ENCODE peak calls at places on chromosomes 4 and X, in nine cellular contexts. One of them, this sample, is unnamed.

GRCh38 chr4:179196511-179196910 is 1754.3 kb upstream of the AGA start:
- DNase-seq in GM13976: no peak
- DNase-seq in heart left ventricle: no peak
- DNase-seq in neural crest cell: no peak
- DNase-seq in fibroblast of mammary gland: no peak
- DNase-seq in nephron progenitor cell: peak; percentile 6
- DNase-seq in CD8-positive, alpha-beta T cell: no peak
- DNase-seq in colonic mucosa: no peak
- DNase-seq in lung: no peak
- DNase-seq in this sample: no peak

GRCh38 chrX:153381684-153382532 is 19.2 kb downstream of the PNMA6E start:
- DNase-seq in lung: no peak
- DNase-seq in colonic mucosa: no peak
- DNase-seq in fibroblast of mammary gland: peak; percentile 91
- DNase-seq in GM13976: no peak
- DNase-seq in nephron progenitor cell: peak; percentile 36
- DNase-seq in neural crest cell: no peak
- DNase-seq in heart left ventricle: no peak
- DNase-seq in CD8-positive, alpha-beta T cell: no peak
- DNase-seq in this sample: no peak

GRCh38 chr4:9952415-9952950 is 68.8 kb downstream of the SLC2A9 start:
- DNase-seq in colonic mucosa: no peak
- DNase-seq in heart left ventricle: no peak
- DNase-seq in neural crest cell: no peak
- DNase-seq in CD8-positive, alpha-beta T cell: no peak
- DNase-seq in fibroblast of mammary gland: no peak
- DNase-seq in lung: peak; percentile 26
- DNase-seq in GM13976: no peak
- DNase-seq in nephron progenitor cell: no peak
- DNase-seq in this sample: no peak

GRCh38 chr4:37463033-37463432 is 218.5 kb downstream of the NWD2 start:
- DNase-seq in fibroblast of mammary gland: no peak
- DNase-seq in GM13976: no peak
- DNase-seq in colonic mucosa: peak; percentile 58
- DNase-seq in nephron progenitor cell: no peak
- DNase-seq in lung: no peak
- DNase-seq in CD8-positive, alpha-beta T cell: no peak
- DNase-seq in neural crest cell: no peak
- DNase-seq in heart left ventricle: no peak
- DNase-seq in this sample: no peak

GRCh38 chr4:16967722-16968121 is 69.3 kb upstream of the LDB2 start:
- DNase-seq in fibroblast of mammary gland: no peak
- DNase-seq in nephron progenitor cell: no peak
- DNase-seq in GM13976: no peak
- DNase-seq in colonic mucosa: peak; percentile 33
- DNase-seq in CD8-positive, alpha-beta T cell: no peak
- DNase-seq in lung: no peak
- DNase-seq in heart left ventricle: no peak
- DNase-seq in neural crest cell: no peak
- DNase-seq in this sample: no peak

GRCh38 chrX:127782904-127783303 is 269.3 kb downstream of the ACTRT1 start:
- DNase-seq in fibroblast of mammary gland: no peak
- DNase-seq in heart left ventricle: no peak
- DNase-seq in lung: no peak
- DNase-seq in GM13976: no peak
- DNase-seq in colonic mucosa: no peak
- DNase-seq in neural crest cell: no peak
- DNase-seq in nephron progenitor cell: no peak
- DNase-seq in CD8-positive, alpha-beta T cell: no peak
- DNase-seq in this sample: no peak

GRCh38 chr4:2412534-2412884 is 5.9 kb downstream of the ZFYVE28 start:
- DNase-seq in lung: no peak
- DNase-seq in nephron progenitor cell: no peak
- DNase-seq in CD8-positive, alpha-beta T cell: peak; percentile 75
- DNase-seq in GM13976: peak; percentile 61
- DNase-seq in heart left ventricle: peak; percentile 17
- DNase-seq in fibroblast of mammary gland: no peak
- DNase-seq in neural crest cell: no peak
- DNase-seq in colonic mucosa: peak; percentile 88
- DNase-seq in this sample: no peak

GRCh38 chr4:95548738-95549245 is at the start of gene UNC5C:
- DNase-seq in fibroblast of mammary gland: no peak
- DNase-seq in GM13976: peak; percentile 21
- DNase-seq in nephron progenitor cell: peak; percentile 73
- DNase-seq in neural crest cell: peak; percentile 44
- DNase-seq in heart left ventricle: peak; percentile 86
- DNase-seq in lung: peak; percentile 46
- DNase-seq in colonic mucosa: peak; percentile 56
- DNase-seq in CD8-positive, alpha-beta T cell: no peak
- DNase-seq in this sample: peak; percentile 61

GRCh38 chr4:17450431-17450830 is 61.5 kb downstream of the QDPR start:
- DNase-seq in fibroblast of mammary gland: no peak
- DNase-seq in lung: no peak
- DNase-seq in colonic mucosa: no peak
- DNase-seq in neural crest cell: no peak
- DNase-seq in GM13976: no peak
- DNase-seq in nephron progenitor cell: no peak
- DNase-seq in CD8-positive, alpha-beta T cell: no peak
- DNase-seq in heart left ventricle: no peak
- DNase-seq in this sample: no peak

GRCh38 chr4:65580551-65580950 is 89.7 kb downstream of the EPHA5 start:
- DNase-seq in colonic mucosa: no peak
- DNase-seq in CD8-positive, alpha-beta T cell: no peak
- DNase-seq in nephron progenitor cell: no peak
- DNase-seq in lung: no peak
- DNase-seq in fibroblast of mammary gland: peak; percentile 7
- DNase-seq in GM13976: no peak
- DNase-seq in heart left ventricle: no peak
- DNase-seq in neural crest cell: no peak
- DNase-seq in this sample: no peak

GRCh38 chr4:136680271-136680670 is 852.0 kb downstream of the PCDH18 start:
- DNase-seq in lung: no peak
- DNase-seq in nephron progenitor cell: no peak
- DNase-seq in colonic mucosa: no peak
- DNase-seq in GM13976: no peak
- DNase-seq in neural crest cell: no peak
- DNase-seq in CD8-positive, alpha-beta T cell: no peak
- DNase-seq in fibroblast of mammary gland: no peak
- DNase-seq in heart left ventricle: no peak
- DNase-seq in this sample: no peak

GRCh38 chr4:57588557-57588956 is 478.4 kb upstream of the IGFBP7 start:
- DNase-seq in GM13976: no peak
- DNase-seq in colonic mucosa: no peak
- DNase-seq in CD8-positive, alpha-beta T cell: no peak
- DNase-seq in neural crest cell: no peak
- DNase-seq in lung: no peak
- DNase-seq in nephron progenitor cell: no peak
- DNase-seq in heart left ventricle: no peak
- DNase-seq in fibroblast of mammary gland: no peak
- DNase-seq in this sample: no peak

GRCh38 chrX:86047174-86047991 is at the start of gene CHM:
- DNase-seq in GM13976: peak; percentile 66
- DNase-seq in heart left ventricle: no peak
- DNase-seq in fibroblast of mammary gland: peak; percentile 86
- DNase-seq in CD8-positive, alpha-beta T cell: peak; percentile 61
- DNase-seq in lung: peak; percentile 72
- DNase-seq in colonic mucosa: peak; percentile 79
- DNase-seq in neural crest cell: peak; percentile 62
- DNase-seq in nephron progenitor cell: peak; percentile 60
- DNase-seq in this sample: peak; percentile 67

GRCh38 chr4:110332483-110332882 is 134.1 kb upstream of the ELOVL6 start:
- DNase-seq in GM13976: no peak
- DNase-seq in heart left ventricle: no peak
- DNase-seq in neural crest cell: no peak
- DNase-seq in lung: no peak
- DNase-seq in CD8-positive, alpha-beta T cell: no peak
- DNase-seq in colonic mucosa: no peak
- DNase-seq in nephron progenitor cell: no peak
- DNase-seq in fibroblast of mammary gland: no peak
- DNase-seq in this sample: no peak

GRCh38 chrX:136766785-136767103 is 14.0 kb downstream of the ARHGEF6 start:
- DNase-seq in heart left ventricle: peak; percentile 58
- DNase-seq in GM13976: no peak
- DNase-seq in lung: no peak
- DNase-seq in fibroblast of mammary gland: no peak
- DNase-seq in colonic mucosa: no peak
- DNase-seq in CD8-positive, alpha-beta T cell: no peak
- DNase-seq in nephron progenitor cell: no peak
- DNase-seq in neural crest cell: no peak
- DNase-seq in this sample: no peak

GRCh38 chr4:40811886-40812857 is 62.4 kb downstream of the NSUN7 start:
- DNase-seq in colonic mucosa: no peak
- DNase-seq in heart left ventricle: no peak
- DNase-seq in CD8-positive, alpha-beta T cell: no peak
- DNase-seq in nephron progenitor cell: no peak
- DNase-seq in GM13976: no peak
- DNase-seq in lung: no peak
- DNase-seq in fibroblast of mammary gland: peak; percentile 36
- DNase-seq in neural crest cell: no peak
- DNase-seq in this sample: no peak

DNA sequence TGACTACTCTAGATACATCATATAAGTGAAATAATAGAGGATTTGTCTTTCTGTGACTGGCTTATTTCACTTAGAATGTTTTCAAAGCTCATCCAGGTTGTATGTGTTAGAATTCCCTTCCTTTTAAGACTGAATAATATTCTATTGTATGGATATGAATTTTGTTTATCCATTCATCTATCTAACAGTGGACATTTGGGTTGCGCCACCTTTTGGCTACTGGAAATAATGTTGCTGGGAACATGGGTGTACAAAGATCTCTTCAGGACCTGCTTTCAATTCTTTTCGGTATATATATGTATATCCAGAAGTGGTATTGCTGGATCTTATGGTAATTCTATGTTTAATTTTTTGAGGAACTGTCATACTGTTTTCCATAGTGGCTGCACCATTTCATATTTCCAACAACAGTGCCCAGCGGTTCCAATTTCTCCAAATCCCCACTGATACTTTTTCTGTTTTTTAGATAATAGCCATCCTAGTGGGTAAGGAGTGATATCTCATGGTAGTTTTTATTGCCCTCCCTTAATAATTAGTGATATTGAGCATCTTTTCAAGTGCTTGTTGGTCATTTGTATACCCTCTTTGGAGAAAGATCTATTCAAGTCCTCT is 3.4 kb upstream of the SCD5 start:
- DNase-seq in fibroblast of mammary gland: peak; percentile 54
- DNase-seq in CD8-positive, alpha-beta T cell: no peak
- DNase-seq in lung: no peak
- DNase-seq in colonic mucosa: no peak
- DNase-seq in heart left ventricle: no peak
- DNase-seq in nephron progenitor cell: no peak
- DNase-seq in neural crest cell: no peak
- DNase-seq in GM13976: no peak
- DNase-seq in this sample: no peak
- TF ChIP-seq CTCF in fibroblast of mammary gland: peak; percentile 63
- TF ChIP-seq CTCF in CD8-positive, alpha-beta T cell: no peak
- TF ChIP-seq CTCF in lung: no peak
- TF ChIP-seq CTCF in colonic mucosa: peak; percentile 36
- TF ChIP-seq CTCF in heart left ventricle: no peak
- TF ChIP-seq CTCF in nephron progenitor cell: no peak
- TF ChIP-seq CTCF in neural crest cell: peak; percentile 51
- TF ChIP-seq CTCF in GM13976: peak; percentile 40
- TF ChIP-seq CTCF in this sample: peak; percentile 22

GRCh38 chr4:114383055-114383454 is 215.6 kb upstream of the UGT8 start:
- DNase-seq in neural crest cell: no peak
- DNase-seq in lung: no peak
- DNase-seq in heart left ventricle: no peak
- DNase-seq in colonic mucosa: no peak
- DNase-seq in nephron progenitor cell: no peak
- DNase-seq in CD8-positive, alpha-beta T cell: no peak
- DNase-seq in fibroblast of mammary gland: peak; percentile 10
- DNase-seq in GM13976: no peak
- DNase-seq in this sample: no peak

GRCh38 chr4:114383721-114384120 is 214.9 kb upstream of the UGT8 start:
- DNase-seq in neural crest cell: no peak
- DNase-seq in GM13976: no peak
- DNase-seq in nephron progenitor cell: no peak
- DNase-seq in fibroblast of mammary gland: peak; percentile 91
- DNase-seq in colonic mucosa: no peak
- DNase-seq in CD8-positive, alpha-beta T cell: no peak
- DNase-seq in lung: no peak
- DNase-seq in heart left ventricle: no peak
- DNase-seq in this sample: no peak

GRCh38 chr4:114373508-114373907 is 225.1 kb upstream of the UGT8 start:
- DNase-seq in nephron progenitor cell: no peak
- DNase-seq in CD8-positive, alpha-beta T cell: no peak
- DNase-seq in fibroblast of mammary gland: no peak
- DNase-seq in GM13976: no peak
- DNase-seq in colonic mucosa: no peak
- DNase-seq in heart left ventricle: no peak
- DNase-seq in lung: no peak
- DNase-seq in neural crest cell: no peak
- DNase-seq in this sample: no peak

DNA sequence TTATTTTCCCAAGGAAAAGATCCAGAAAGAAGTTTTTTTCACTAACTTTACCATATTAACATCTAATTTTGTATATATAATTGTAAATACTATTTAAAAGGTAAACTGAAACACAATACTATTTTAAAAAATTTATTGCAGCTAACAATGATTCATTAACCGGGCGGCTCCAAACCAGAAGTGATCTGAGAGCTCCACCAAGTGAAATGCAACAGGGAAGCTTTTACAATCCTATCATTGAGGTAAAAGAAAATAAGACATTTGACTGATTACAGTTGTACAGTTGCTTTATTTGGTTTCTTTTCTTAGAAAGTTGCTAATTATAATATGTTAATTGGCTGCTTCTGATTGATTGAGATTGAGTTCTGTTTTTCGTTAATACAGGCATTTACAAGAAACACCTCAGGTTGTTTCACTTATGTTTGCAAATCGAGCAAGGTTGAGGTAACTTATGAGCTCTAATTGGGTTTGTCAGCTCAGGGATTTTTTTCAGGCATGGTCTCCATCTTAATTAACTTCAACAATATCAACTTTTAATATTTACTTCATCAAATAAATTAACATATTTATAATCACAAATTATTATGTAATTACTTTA is 220.2 kb upstream of the UGT8 start:
- DNase-seq in lung: no peak
- DNase-seq in fibroblast of mammary gland: peak; percentile 57
- DNase-seq in heart left ventricle: no peak
- DNase-seq in colonic mucosa: no peak
- DNase-seq in nephron progenitor cell: no peak
- DNase-seq in neural crest cell: no peak
- DNase-seq in GM13976: no peak
- DNase-seq in CD8-positive, alpha-beta T cell: no peak
- DNase-seq in this sample: no peak
- TF ChIP-seq CTCF in lung: no peak
- TF ChIP-seq CTCF in fibroblast of mammary gland: peak; percentile 61
- TF ChIP-seq CTCF in heart left ventricle: peak; percentile 53
- TF ChIP-seq CTCF in colonic mucosa: peak; percentile 21
- TF ChIP-seq CTCF in nephron progenitor cell: no peak
- TF ChIP-seq CTCF in neural crest cell: no peak
- TF ChIP-seq CTCF in GM13976: no peak
- TF ChIP-seq CTCF in CD8-positive, alpha-beta T cell: no peak
- TF ChIP-seq CTCF in this sample: peak; percentile 48

GRCh38 chrX:125436855-125437254 is 117.2 kb downstream of the TEX13C start:
- DNase-seq in CD8-positive, alpha-beta T cell: no peak
- DNase-seq in GM13976: no peak
- DNase-seq in lung: no peak
- DNase-seq in neural crest cell: no peak
- DNase-seq in colonic mucosa: no peak
- DNase-seq in nephron progenitor cell: peak; percentile 4
- DNase-seq in fibroblast of mammary gland: no peak
- DNase-seq in heart left ventricle: no peak
- DNase-seq in this sample: no peak
- TF ChIP-seq CTCF in CD8-positive, alpha-beta T cell: no peak
- TF ChIP-seq CTCF in GM13976: peak; percentile 34
- TF ChIP-seq CTCF in lung: peak; percentile 2
- TF ChIP-seq CTCF in neural crest cell: peak; percentile 65
- TF ChIP-seq CTCF in colonic mucosa: no peak
- TF ChIP-seq CTCF in nephron progenitor cell: peak; percentile 43
- TF ChIP-seq CTCF in fibroblast of mammary gland: no peak
- TF ChIP-seq CTCF in heart left ventricle: no peak
- TF ChIP-seq CTCF in this sample: peak; percentile 49

GRCh38 chr4:1258457-1258856 is 9.5 kb upstream of the CTBP1 start:
- DNase-seq in GM13976: no peak
- DNase-seq in fibroblast of mammary gland: no peak
- DNase-seq in CD8-positive, alpha-beta T cell: no peak
- DNase-seq in lung: no peak
- DNase-seq in colonic mucosa: no peak
- DNase-seq in neural crest cell: no peak
- DNase-seq in nephron progenitor cell: no peak
- DNase-seq in heart left ventricle: no peak
- DNase-seq in this sample: no peak
- TF ChIP-seq CTCF in GM13976: no peak
- TF ChIP-seq CTCF in fibroblast of mammary gland: no peak
- TF ChIP-seq CTCF in CD8-positive, alpha-beta T cell: no peak
- TF ChIP-seq CTCF in lung: no peak
- TF ChIP-seq CTCF in colonic mucosa: no peak
- TF ChIP-seq CTCF in neural crest cell: peak; percentile 35
- TF ChIP-seq CTCF in nephron progenitor cell: peak; percentile 8
- TF ChIP-seq CTCF in heart left ventricle: no peak
- TF ChIP-seq CTCF in this sample: no peak

This sample was measured in right lobe of liver.